ENCODE peak calls at places on chromosomes 1 and 21, in four cellular contexts. One of them, this sample, is unnamed.

GRCh38 chr21:27168084-27168483 is 201.2 kb upstream of the ADAMTS5 start:
- DNase-seq in HepG2: no peak
- DNase-seq in GM12878: no peak
- DNase-seq in SK-N-SH: no peak
- DNase-seq in this sample: no peak

GRCh38 chr1:242225770-242226573 is 227.1 kb upstream of the MAP1LC3C start:
- DNase-seq in GM12878: peak
- DNase-seq in SK-N-SH: no peak
- DNase-seq in HepG2: no peak
- DNase-seq in this sample: no peak

GRCh38 chr1:193060938-193061337 is 1.5 kb downstream of the RO60 start:
- DNase-seq in HepG2: no peak
- DNase-seq in GM12878: no peak
- DNase-seq in SK-N-SH: peak
- DNase-seq in this sample: no peak

GRCh38 chr1:116910379-116911165 is 856 bp downstream of the PTGFRN start:
- DNase-seq in SK-N-SH: peak
- DNase-seq in GM12878: no peak
- DNase-seq in HepG2: peak
- DNase-seq in this sample: no peak

GRCh38 chr1:236870721-236871120 is 75.6 kb downstream of the MTR start:
- DNase-seq in SK-N-SH: no peak
- DNase-seq in HepG2: no peak
- DNase-seq in GM12878: no peak
- DNase-seq in this sample: no peak

GRCh38 chr1:97277891-97278662 is 556.5 kb downstream of the PTBP2 start:
- DNase-seq in HepG2: no peak
- DNase-seq in SK-N-SH: no peak
- DNase-seq in GM12878: no peak
- DNase-seq in this sample: no peak

GRCh38 chr1:4973341-4973740 is 318.9 kb downstream of the AJAP1 start:
- DNase-seq in HepG2: no peak
- DNase-seq in SK-N-SH: no peak
- DNase-seq in GM12878: no peak
- DNase-seq in this sample: no peak

GRCh38 chr1:203422656-203423055 is 53.0 kb upstream of the PRELP start:
- DNase-seq in GM12878: no peak
- DNase-seq in HepG2: no peak
- DNase-seq in SK-N-SH: no peak
- DNase-seq in this sample: no peak

GRCh38 chr1:226737819-226738420 is 1.2 kb downstream of the ITPKB start:
- DNase-seq in HepG2: no peak
- DNase-seq in SK-N-SH: peak
- DNase-seq in GM12878: no peak
- DNase-seq in this sample: no peak

GRCh38 chr21:31293986-31294385 is 50.1 kb downstream of the TIAM1 start:
- DNase-seq in GM12878: no peak
- DNase-seq in SK-N-SH: no peak
- DNase-seq in HepG2: no peak
- DNase-seq in this sample: no peak

GRCh38 chr1:51642739-51643142 is 25.8 kb downstream of the OSBPL9 start:
- DNase-seq in GM12878: no peak
- DNase-seq in SK-N-SH: no peak
- DNase-seq in HepG2: no peak
- DNase-seq in this sample: no peak

GRCh38 chr1:225999912-226000337 is 782 bp upstream of the SDE2 start:
- DNase-seq in HepG2: peak
- DNase-seq in SK-N-SH: no peak
- DNase-seq in GM12878: peak
- DNase-seq in this sample: no peak

GRCh38 chr1:47209725-47210330 is 20.0 kb upstream of the PDZK1IP1 start:
- DNase-seq in SK-N-SH: no peak
- DNase-seq in HepG2: no peak
- DNase-seq in GM12878: no peak
- DNase-seq in this sample: no peak

GRCh38 chr1:7656821-7657220 is 114.3 kb upstream of the VAMP3 start:
- DNase-seq in GM12878: no peak
- DNase-seq in HepG2: no peak
- DNase-seq in SK-N-SH: no peak
- DNase-seq in this sample: no peak

GRCh38 chr1:12615916-12616708 is 1.9 kb downstream of the DHRS3 start:
- DNase-seq in HepG2: peak
- DNase-seq in SK-N-SH: no peak
- DNase-seq in GM12878: no peak
- DNase-seq in this sample: peak

GRCh38 chr1:211606914-211607751 is 28.2 kb upstream of the SLC30A1 start:
- DNase-seq in GM12878: peak
- DNase-seq in SK-N-SH: no peak
- DNase-seq in HepG2: no peak
- DNase-seq in this sample: no peak

GRCh38 chr1:160204526-160205241 is 500 bp upstream of the PEA15 start:
- DNase-seq in SK-N-SH: peak
- DNase-seq in HepG2: no peak
- DNase-seq in GM12878: peak
- DNase-seq in this sample: no peak

DNA sequence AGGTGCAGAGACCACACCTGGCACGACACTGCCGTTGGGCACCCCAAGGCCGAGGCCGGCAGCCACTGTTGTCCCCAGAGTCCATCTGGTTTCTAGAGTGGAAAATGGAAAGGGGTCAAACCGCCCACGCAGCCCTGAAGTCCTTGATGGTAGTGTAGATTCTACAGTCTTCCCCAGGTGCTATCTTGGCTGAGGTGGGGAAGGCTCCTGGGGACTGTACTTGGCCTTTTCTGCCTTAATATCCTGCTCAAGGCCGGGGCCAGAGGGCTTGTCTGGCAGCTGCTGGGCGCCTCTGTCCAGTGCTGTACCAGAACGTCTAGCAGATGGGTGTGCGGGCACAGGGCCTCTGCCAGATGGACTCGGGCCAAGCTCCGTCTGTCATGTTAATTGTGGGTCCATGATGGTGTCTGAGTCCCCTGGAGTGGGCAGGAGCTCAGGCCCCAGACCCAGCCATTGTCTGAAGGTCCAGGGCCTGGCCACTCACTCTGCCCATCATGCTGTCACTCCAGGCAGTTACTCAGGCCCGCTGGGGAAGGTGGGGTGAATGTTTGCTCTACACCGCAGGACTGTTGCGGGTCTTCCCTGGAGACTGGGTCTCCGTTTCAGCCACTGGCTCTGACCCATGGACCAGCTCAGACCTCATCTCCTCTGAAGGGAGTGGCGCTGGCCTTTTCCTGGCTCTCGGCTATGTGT is 161.9 kb upstream of the COL6A1 start:
- DNase-seq in HepG2: no peak
- DNase-seq in GM12878: no peak
- DNase-seq in SK-N-SH: peak
- DNase-seq in this sample: no peak
- TF ChIP-seq TCF12 in HepG2: no peak
- TF ChIP-seq TCF12 in GM12878: no peak
- TF ChIP-seq TCF12 in SK-N-SH: no peak
- TF ChIP-seq TCF12 in this sample: no peak

GRCh38 chr1:6423321-6423999 is 1.1 kb upstream of the ESPN start:
- DNase-seq in SK-N-SH: peak
- DNase-seq in HepG2: no peak
- DNase-seq in GM12878: no peak
- DNase-seq in this sample: peak
- H3K4me3 ChIP-seq in SK-N-SH: no peak
- H3K4me3 ChIP-seq in HepG2: no peak
- H3K4me3 ChIP-seq in GM12878: no peak
- H3K4me3 ChIP-seq in this sample: peak

GRCh38 chr21:28960245-28960644 is 32.4 kb downstream of the LTN1 start:
- DNase-seq in GM12878: no peak
- DNase-seq in SK-N-SH: no peak
- DNase-seq in HepG2: no peak
- DNase-seq in this sample: no peak

GRCh38 chr21:28959367-28960099 is 33.1 kb downstream of the LTN1 start:
- DNase-seq in HepG2: peak
- DNase-seq in SK-N-SH: no peak
- DNase-seq in GM12878: no peak
- DNase-seq in this sample: no peak

GRCh38 chr21:28963831-28964230 is 28.8 kb downstream of the LTN1 start:
- DNase-seq in SK-N-SH: no peak
- DNase-seq in GM12878: no peak
- DNase-seq in HepG2: no peak
- DNase-seq in this sample: no peak

GRCh38 chr21:28962465-28962864 is 30.2 kb downstream of the LTN1 start:
- DNase-seq in GM12878: no peak
- DNase-seq in HepG2: no peak
- DNase-seq in SK-N-SH: no peak
- DNase-seq in this sample: no peak

GRCh38 chr21:28961927-28962326 is 30.8 kb downstream of the LTN1 start:
- DNase-seq in GM12878: no peak
- DNase-seq in SK-N-SH: no peak
- DNase-seq in HepG2: no peak
- DNase-seq in this sample: no peak
- TF ChIP-seq TCF12 in GM12878: no peak
- TF ChIP-seq TCF12 in SK-N-SH: no peak
- TF ChIP-seq TCF12 in HepG2: no peak
- TF ChIP-seq TCF12 in this sample: no peak

DNA sequence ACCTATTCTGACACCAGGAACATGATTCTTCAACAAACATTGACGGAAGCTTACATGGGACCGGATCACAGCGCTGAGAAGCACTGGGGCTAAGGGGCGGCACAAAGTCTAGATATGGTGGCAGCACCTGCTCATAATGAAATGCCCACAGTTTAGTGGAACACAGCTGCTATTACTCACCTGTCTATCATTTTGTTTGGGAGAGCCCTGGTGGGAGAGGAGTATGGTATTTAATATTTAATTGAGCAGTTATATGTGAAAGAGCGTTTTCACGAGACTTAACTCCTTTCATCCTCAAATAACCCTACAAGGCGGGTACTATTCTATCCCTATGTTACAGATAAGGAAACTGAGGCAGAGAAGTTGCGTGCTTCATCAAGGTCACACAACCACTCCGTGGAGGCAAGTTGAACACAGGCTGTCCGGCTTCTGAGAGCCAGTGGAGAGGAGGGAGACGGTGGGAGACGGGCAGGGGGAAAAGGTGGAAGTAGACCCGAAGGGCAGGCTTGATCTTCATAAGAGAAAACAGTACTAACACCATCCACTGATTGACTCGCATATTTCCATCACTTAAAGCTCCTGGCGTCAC is 789 bp upstream of the TSNAX start:
- DNase-seq in HepG2: no peak
- DNase-seq in GM12878: no peak
- DNase-seq in SK-N-SH: no peak
- DNase-seq in this sample: no peak
- H3K4me3 ChIP-seq in HepG2: peak
- H3K4me3 ChIP-seq in GM12878: peak
- H3K4me3 ChIP-seq in SK-N-SH: peak
- H3K4me3 ChIP-seq in this sample: peak

GRCh38 chr1:183279835-183280234 is 93.8 kb downstream of the LAMC2 start:
- DNase-seq in HepG2: peak
- DNase-seq in GM12878: no peak
- DNase-seq in SK-N-SH: no peak
- DNase-seq in this sample: no peak
- TF ChIP-seq TCF12 in HepG2: no peak
- TF ChIP-seq TCF12 in GM12878: no peak
- TF ChIP-seq TCF12 in SK-N-SH: no peak
- TF ChIP-seq TCF12 in this sample: no peak

GRCh38 chr1:210233495-210234253 is 1.1 kb downstream of the SERTAD4 start:
- DNase-seq in GM12878: no peak
- DNase-seq in HepG2: no peak
- DNase-seq in SK-N-SH: peak
- DNase-seq in this sample: peak

GRCh38 chr1:210233216-210233494 is 559 bp downstream of the SERTAD4 start:
- DNase-seq in HepG2: no peak
- DNase-seq in SK-N-SH: peak
- DNase-seq in GM12878: no peak
- DNase-seq in this sample: peak

GRCh38 chr1:210231846-210232523 is 611 bp upstream of the SERTAD4 start:
- DNase-seq in HepG2: no peak
- DNase-seq in GM12878: no peak
- DNase-seq in SK-N-SH: peak
- DNase-seq in this sample: no peak

GRCh38 chr1:210234254-210234747 is 1.7 kb downstream of the SERTAD4 start:
- DNase-seq in SK-N-SH: no peak
- DNase-seq in GM12878: no peak
- DNase-seq in HepG2: no peak
- DNase-seq in this sample: peak

GRCh38 chr1:210232524-210233215 is at the start of gene SERTAD4:
- DNase-seq in GM12878: no peak
- DNase-seq in HepG2: no peak
- DNase-seq in SK-N-SH: peak
- DNase-seq in this sample: no peak
- H3K4me3 ChIP-seq in GM12878: no peak
- H3K4me3 ChIP-seq in HepG2: peak
- H3K4me3 ChIP-seq in SK-N-SH: peak
- H3K4me3 ChIP-seq in this sample: peak

GRCh38 chr1:173002891-173003582 is 47.7 kb downstream of the TNFSF18 start:
- DNase-seq in GM12878: no peak
- DNase-seq in SK-N-SH: no peak
- DNase-seq in HepG2: no peak
- DNase-seq in this sample: no peak

GRCh38 chr1:173009597-173009996 is 41.1 kb downstream of the TNFSF18 start:
- DNase-seq in SK-N-SH: no peak
- DNase-seq in HepG2: no peak
- DNase-seq in GM12878: no peak
- DNase-seq in this sample: no peak

GRCh38 chr1:172999349-172999748 is 51.4 kb downstream of the TNFSF18 start:
- DNase-seq in GM12878: no peak
- DNase-seq in HepG2: no peak
- DNase-seq in SK-N-SH: no peak
- DNase-seq in this sample: no peak

DNA sequence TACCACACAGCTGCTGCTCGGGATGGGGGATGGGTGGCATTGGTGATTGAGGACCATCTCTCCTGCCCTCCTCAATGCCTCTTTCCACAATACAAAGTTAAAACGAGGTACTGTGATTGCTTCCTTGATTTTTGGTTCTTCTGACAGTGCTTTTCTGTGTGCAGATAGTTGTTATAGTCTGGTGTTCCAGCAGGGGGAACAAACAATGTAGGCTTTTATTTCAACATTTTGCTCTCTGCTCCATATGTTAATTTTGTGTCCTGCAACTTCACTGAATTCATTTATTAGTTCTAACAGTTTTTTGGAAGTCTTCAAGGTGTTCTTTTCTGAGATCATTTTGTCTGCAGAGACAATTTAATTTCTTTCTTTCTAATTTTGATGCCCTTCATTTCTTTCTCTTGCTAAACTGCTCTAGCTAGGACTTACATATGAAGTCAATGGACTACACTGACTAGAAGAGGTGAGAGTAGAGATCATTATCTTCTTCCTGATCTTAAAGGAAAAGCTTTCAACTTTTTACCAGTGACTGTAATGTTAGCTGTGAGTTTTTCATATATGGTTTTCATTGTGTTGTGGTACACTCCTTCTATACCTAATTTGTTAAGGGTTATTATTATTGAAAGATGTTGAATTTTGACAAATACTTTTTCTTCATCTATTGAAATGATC is 45.4 kb downstream of the TNFSF18 start:
- DNase-seq in GM12878: no peak
- DNase-seq in SK-N-SH: no peak
- DNase-seq in HepG2: no peak
- DNase-seq in this sample: no peak
- TF ChIP-seq TCF12 in GM12878: no peak
- TF ChIP-seq TCF12 in SK-N-SH: no peak
- TF ChIP-seq TCF12 in HepG2: no peak
- TF ChIP-seq TCF12 in this sample: no peak

This sample was measured in H1.